ENCODE peak calls at places on chromosome 21, in nine cellular contexts. O is WTC11, L is uterus, C is neural crest cell, M is pancreas, W is mucosa of descending colon, B is omental fat pad, E is progenitor cell of endocrine pancreas, V is lower leg skin. D is an unnamed sample.

GRCh38 chr21:38965910-38966504 is 160.3 kb downstream of the ETS2 start:
- DNase-seq in O (peak; percentile 50), L (no peak), C (peak; percentile 12), M (peak; percentile 82), W (peak; percentile 80), B (peak; percentile 39), E (peak; percentile 56), V (no peak), D (no peak)

GRCh38 chr21:27171704-27172103 is 204.8 kb upstream of the ADAMTS5 start:
- DNase-seq in O (no peak), L (peak; percentile 26), C (no peak), M (no peak), W (no peak), B (no peak), E (no peak), V (no peak), D (no peak)

GRCh38 chr21:39489380-39489924 is 37.7 kb downstream of the SH3BGR start:
- DNase-seq in O (no peak), L (no peak), C (no peak), M (no peak), W (no peak), B (no peak), E (no peak), V (no peak), D (no peak)

GRCh38 chr21:44932366-44933181 is 7.3 kb upstream of the SLX9 start:
- DNase-seq in O (no peak), L (no peak), C (peak; percentile 33), M (peak; percentile 19), W (peak; percentile 75), B (no peak), E (no peak), V (no peak), D (peak; percentile 85)

GRCh38 chr21:43665879-43666278 is 6.5 kb downstream of the RRP1B start:
- DNase-seq in O (no peak), L (no peak), C (no peak), M (no peak), W (no peak), B (no peak), E (no peak), V (no peak), D (no peak)

GRCh38 chr21:26351661-26352060 is 181.1 kb upstream of the APP start:
- DNase-seq in O (no peak), L (no peak), C (no peak), M (no peak), W (no peak), B (no peak), E (no peak), V (no peak), D (no peak)

GRCh38 chr21:25464275-25464674 is 143.0 kb downstream of the MRPL39 start:
- DNase-seq in O (no peak), L (no peak), C (no peak), M (no peak), W (no peak), B (no peak), E (no peak), V (no peak), D (no peak)

GRCh38 chr21:15140321-15141019 is 75.7 kb upstream of the NRIP1 start:
- DNase-seq in O (no peak), L (no peak), C (peak; percentile 27), M (peak; percentile 81), W (peak; percentile 82), B (no peak), E (peak; percentile 55), V (no peak), D (no peak)

GRCh38 chr21:42544544-42544943 is 30.9 kb downstream of the SLC37A1 start:
- DNase-seq in O (peak; percentile 6), L (no peak), C (no peak), M (no peak), W (peak; percentile 13), B (no peak), E (no peak), V (no peak), D (no peak)

GRCh38 chr21:42563261-42564045 is 49.8 kb downstream of the SLC37A1 start:
- DNase-seq in O (peak; percentile 1), L (peak; percentile 9), C (no peak), M (no peak), W (no peak), B (no peak), E (no peak), V (peak; percentile 37), D (no peak)

GRCh38 chr21:46294647-46295176 is 8.6 kb downstream of the YBEY start:
- DNase-seq in O (no peak), L (no peak), C (no peak), M (no peak), W (no peak), B (no peak), E (no peak), V (no peak), D (no peak)

GRCh38 chr21:42081138-42081537 is 10.0 kb downstream of the UMODL1 start:
- DNase-seq in O (no peak), L (no peak), C (no peak), M (no peak), W (no peak), B (no peak), E (no peak), V (no peak), D (no peak)

GRCh38 chr21:30839304-30839703 is 9.7 kb upstream of the KRTAP7-1 start:
- DNase-seq in O (peak; percentile 73), L (no peak), C (peak; percentile 36), M (peak; percentile 50), W (no peak), B (no peak), E (peak; percentile 33), V (no peak), D (no peak)
- TF ChIP-seq CTCF in O (peak; percentile 44), L (no peak), C (peak; percentile 76), M (peak; percentile 27), W (no peak), B (no peak), E (peak; percentile 75), V (no peak), D (no peak)

GRCh38 chr21:34636961-34637360 is 22.0 kb upstream of the RCAN1 start:
- DNase-seq in O (no peak), L (no peak), C (no peak), M (no peak), W (no peak), B (no peak), E (no peak), V (no peak), D (no peak)

GRCh38 chr21:34639250-34639649 is 24.3 kb upstream of the RCAN1 start:
- DNase-seq in O (no peak), L (no peak), C (no peak), M (no peak), W (no peak), B (no peak), E (no peak), V (no peak), D (no peak)

GRCh38 chr21:34632498-34632897 is 17.6 kb upstream of the RCAN1 start:
- DNase-seq in O (no peak), L (no peak), C (no peak), M (no peak), W (no peak), B (no peak), E (no peak), V (no peak), D (no peak)

GRCh38 chr21:34630536-34631143 is 15.7 kb upstream of the RCAN1 start:
- DNase-seq in O (no peak), L (no peak), C (peak; percentile 19), M (no peak), W (no peak), B (no peak), E (no peak), V (peak; percentile 26), D (no peak)

GRCh38 chr21:34635307-34635706 is 20.4 kb upstream of the RCAN1 start:
- DNase-seq in O (peak; percentile 67), L (no peak), C (no peak), M (no peak), W (no peak), B (no peak), E (no peak), V (no peak), D (no peak)
- TF ChIP-seq CTCF in O (peak; percentile 62), L (no peak), C (peak; percentile 39), M (no peak), W (no peak), B (no peak), E (peak; percentile 27), V (no peak), D (no peak)

DNA sequence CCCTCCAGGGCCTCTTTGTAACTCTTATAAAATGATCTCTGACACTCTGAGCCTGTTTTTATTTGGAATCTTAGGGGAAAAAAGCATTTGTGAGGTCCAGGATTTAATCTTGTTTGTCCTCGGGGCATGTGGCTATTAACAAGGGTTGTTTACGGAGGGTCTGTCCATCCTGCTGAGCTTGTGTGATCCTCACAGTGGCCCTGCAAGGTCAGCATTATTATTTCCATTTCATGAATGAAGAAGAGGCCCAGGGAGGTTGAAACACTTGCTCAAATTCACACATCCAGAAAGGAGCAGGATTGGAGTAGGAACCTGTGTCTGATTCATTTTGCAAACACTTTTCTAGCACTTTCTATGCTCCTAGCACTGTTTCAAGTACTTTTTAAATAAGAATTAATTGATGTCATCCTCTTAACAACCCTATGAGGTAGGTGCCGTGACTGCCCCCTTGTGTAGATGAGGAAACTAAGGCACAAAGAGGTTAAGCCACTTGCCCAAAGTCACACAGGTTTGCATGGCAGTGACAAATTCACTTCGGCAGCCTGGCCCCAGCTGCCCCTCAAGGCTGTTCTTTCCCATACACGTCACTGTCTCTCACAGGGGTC is 178.9 kb downstream of the MIS18A start:
- DNase-seq in O (no peak), L (no peak), C (no peak), M (no peak), W (no peak), B (no peak), E (no peak), V (no peak), D (no peak)
- TF ChIP-seq CTCF in O (no peak), L (no peak), C (peak; percentile 29), M (no peak), W (no peak), B (no peak), E (peak; percentile 16), V (no peak), D (no peak)

GRCh38 chr21:34579411-34579810 is 35.5 kb downstream of the RCAN1 start:
- DNase-seq in O (no peak), L (no peak), C (no peak), M (no peak), W (no peak), B (no peak), E (no peak), V (no peak), D (no peak)

GRCh38 chr21:34580181-34580700 is 34.7 kb downstream of the RCAN1 start:
- DNase-seq in O (no peak), L (no peak), C (no peak), M (peak; percentile 53), W (peak; percentile 70), B (no peak), E (no peak), V (peak; percentile 48), D (no peak)

GRCh38 chr21:34583926-34584563 is 30.9 kb downstream of the RCAN1 start:
- DNase-seq in O (no peak), L (no peak), C (no peak), M (no peak), W (no peak), B (no peak), E (no peak), V (no peak), D (no peak)

GRCh38 chr21:34582506-34583150 is 32.3 kb downstream of the RCAN1 start:
- DNase-seq in O (no peak), L (no peak), C (peak; percentile 9), M (no peak), W (peak; percentile 50), B (no peak), E (no peak), V (no peak), D (no peak)
- TF ChIP-seq CTCF in O (peak; percentile 10), L (no peak), C (peak; percentile 59), M (no peak), W (no peak), B (no peak), E (peak; percentile 52), V (no peak), D (no peak)